ENCODE peak calls at places on chromosomes 1 and 21, in five cellular contexts. G, N, U, P and I are unnamed samples.

GRCh38 chr21:27532081-27532480 is 565.2 kb upstream of the ADAMTS5 start:
- DNase-seq in N (no peak), P (no peak), G (peak; percentile 63), U (no peak), I (peak; percentile 59)

GRCh38 chr1:31232689-31233088 is 7.0 kb downstream of the NKAIN1 start:
- DNase-seq in P (no peak), G (no peak), U (no peak), N (no peak), I (no peak)

GRCh38 chr1:19484338-19484792 is 974 bp downstream of the CAPZB start:
- DNase-seq in P (no peak), G (no peak), U (peak; percentile 48), N (peak; percentile 58), I (no peak)

GRCh38 chr1:22190731-22191130 is 47.8 kb upstream of the WNT4 start:
- DNase-seq in G (no peak), N (no peak), U (no peak), P (no peak), I (no peak)

GRCh38 chr1:30789388-30790255 is 32.0 kb upstream of the LAPTM5 start:
- DNase-seq in N (no peak), U (no peak), G (no peak), P (no peak), I (no peak)

GRCh38 chr1:158117854-158118691 is 62.6 kb upstream of the CD1D start:
- DNase-seq in N (peak; percentile 86), U (peak; percentile 93), G (peak; percentile 38), P (no peak), I (peak; percentile 46)

GRCh38 chr1:89519779-89520358 is 4.8 kb upstream of the LRRC8B start:
- DNase-seq in P (no peak), U (peak; percentile 68), G (peak; percentile 31), N (peak; percentile 66), I (peak; percentile 48)

GRCh38 chr21:45406801-45407628 is 2.0 kb downstream of the COL18A1 start:
- DNase-seq in U (peak; percentile 92), N (no peak), P (no peak), G (no peak), I (no peak)

GRCh38 chr1:100971021-100971420 is 54.6 kb downstream of the DPH5 start:
- DNase-seq in U (no peak), G (no peak), P (no peak), N (no peak), I (no peak)

GRCh38 chr1:229452956-229453801 is 19.3 kb upstream of the ACTA1 start:
- DNase-seq in N (no peak), P (no peak), U (peak; percentile 49), G (no peak), I (peak; percentile 47)

GRCh38 chr1:227789042-227789880 is 26.2 kb upstream of the PRSS38 start:
- DNase-seq in N (no peak), P (peak; percentile 17), U (peak; percentile 51), G (no peak), I (no peak)

GRCh38 chr21:26977741-26978140 is 10.9 kb upstream of the ADAMTS5 start:
- DNase-seq in N (no peak), P (no peak), G (no peak), U (no peak), I (no peak)

GRCh38 chr1:196535727-196536126 is 72.5 kb downstream of the KCNT2 start:
- DNase-seq in N (no peak), G (peak; percentile 50), U (peak; percentile 80), P (no peak), I (peak; percentile 37)

GRCh38 chr21:25572895-25573310 is 34.4 kb downstream of the MRPL39 start:
- DNase-seq in U (no peak), P (no peak), G (no peak), N (no peak), I (peak; percentile 19)

GRCh38 chr1:17755120-17755519 is at the start of gene ACTL8:
- DNase-seq in U (no peak), N (no peak), G (no peak), P (no peak), I (no peak)

GRCh38 chr1:23483327-23484252 is at the start of gene ASAP3:
- DNase-seq in G (no peak), N (peak; percentile 52), U (peak; percentile 87), P (peak; percentile 30), I (peak; percentile 85)

GRCh38 chr1:32939655-32940371 is 24.8 kb downstream of the RNF19B start:
- DNase-seq in U (no peak), G (peak; percentile 91), N (peak; percentile 61), P (no peak), I (peak; percentile 95)

GRCh38 chr1:156927215-156928042 is 7.0 kb downstream of the LRRC71 start:
- DNase-seq in P (peak; percentile 33), N (peak; percentile 78), U (peak; percentile 97), G (peak; percentile 67), I (peak; percentile 67)

GRCh38 chr21:45867671-45868081 is 113.9 kb upstream of the COL6A1 start:
- DNase-seq in P (no peak), U (no peak), N (peak; percentile 35), G (no peak), I (no peak)

GRCh38 chr1:74681001-74681400 is 7.4 kb upstream of the ERICH3 start:
- DNase-seq in G (no peak), N (no peak), P (no peak), U (no peak), I (no peak)

GRCh38 chr1:3222042-3222692 is 153.2 kb downstream of the PRDM16 start:
- DNase-seq in G (no peak), U (no peak), N (peak; percentile 63), P (no peak), I (no peak)

GRCh38 chr1:214332950-214333798 is 52.2 kb downstream of the SMYD2 start:
- DNase-seq in U (peak; percentile 76), G (peak; percentile 49), N (peak; percentile 68), P (no peak), I (peak; percentile 72)

GRCh38 chr1:155741908-155742307 is 53.0 kb downstream of the DAP3 start:
- DNase-seq in N (peak; percentile 21), G (no peak), U (no peak), P (no peak), I (no peak)

GRCh38 chr1:246351726-246352125 is 155.4 kb downstream of the SMYD3 start:
- DNase-seq in U (no peak), N (no peak), P (no peak), G (no peak), I (no peak)

GRCh38 chr21:35376406-35377135 is 327.5 kb upstream of the RUNX1 start:
- DNase-seq in U (no peak), N (no peak), G (no peak), P (no peak), I (peak; percentile 64)

GRCh38 chr1:33996281-33996680 is 132.4 kb downstream of the HMGB4 start:
- DNase-seq in N (no peak), G (no peak), U (no peak), P (no peak), I (no peak)

GRCh38 chr1:158053276-158053675 is 59.8 kb downstream of the KIRREL1 start:
- DNase-seq in G (peak; percentile 20), P (no peak), N (no peak), U (no peak), I (no peak)

GRCh38 chr1:205454903-205455335 is 926 bp downstream of the BLACAT1 start:
- DNase-seq in G (no peak), P (no peak), N (no peak), U (peak; percentile 73), I (no peak)

GRCh38 chr21:42199488-42200463 is 19.2 kb upstream of the ABCG1 start:
- DNase-seq in U (no peak), N (peak; percentile 69), G (peak; percentile 9), P (no peak), I (peak; percentile 79)

GRCh38 chr1:177927021-177927596 is 42.7 kb downstream of the SEC16B start:
- DNase-seq in G (peak; percentile 81), P (no peak), U (no peak), N (no peak), I (peak; percentile 92)

GRCh38 chr1:161258439-161259386 is at the start of gene PCP4L1:
- DNase-seq in P (peak; percentile 56), U (peak; percentile 98), N (peak; percentile 59), G (peak; percentile 48), I (peak; percentile 42)

GRCh38 chr1:161259765-161260164 is 1.2 kb downstream of the PCP4L1 start:
- DNase-seq in N (no peak), G (no peak), P (no peak), U (no peak), I (no peak)

GRCh38 chr1:161260939-161261858 is 2.7 kb downstream of the PCP4L1 start:
- DNase-seq in G (no peak), N (no peak), P (no peak), U (no peak), I (no peak)

GRCh38 chr1:161260346-161260745 is 1.8 kb downstream of the PCP4L1 start:
- DNase-seq in N (no peak), G (no peak), U (no peak), P (no peak), I (no peak)

DNA sequence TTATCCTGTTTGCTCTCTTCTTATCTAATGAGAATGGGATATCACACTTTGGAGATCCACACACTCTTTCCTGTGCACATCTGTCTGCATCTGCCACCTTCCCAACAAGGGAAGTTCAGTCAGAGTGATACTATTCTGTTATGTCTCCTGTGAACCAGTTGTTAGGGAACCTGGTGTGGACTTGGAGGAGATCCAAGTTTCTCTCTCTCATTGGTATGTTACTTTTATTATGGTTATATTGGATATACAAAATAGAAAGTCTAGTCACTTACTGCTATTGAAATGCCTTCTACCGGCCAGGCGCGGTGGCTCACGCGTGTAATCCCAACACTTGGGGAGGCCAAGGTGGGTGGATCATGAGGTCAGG is 3.3 kb downstream of the PCP4L1 start:
- DNase-seq in U (no peak), N (no peak), P (no peak), G (no peak), I (no peak)
- TF ChIP-seq CTCF in U (no peak), N (no peak), P (no peak), G (no peak), I (no peak)

DNA sequence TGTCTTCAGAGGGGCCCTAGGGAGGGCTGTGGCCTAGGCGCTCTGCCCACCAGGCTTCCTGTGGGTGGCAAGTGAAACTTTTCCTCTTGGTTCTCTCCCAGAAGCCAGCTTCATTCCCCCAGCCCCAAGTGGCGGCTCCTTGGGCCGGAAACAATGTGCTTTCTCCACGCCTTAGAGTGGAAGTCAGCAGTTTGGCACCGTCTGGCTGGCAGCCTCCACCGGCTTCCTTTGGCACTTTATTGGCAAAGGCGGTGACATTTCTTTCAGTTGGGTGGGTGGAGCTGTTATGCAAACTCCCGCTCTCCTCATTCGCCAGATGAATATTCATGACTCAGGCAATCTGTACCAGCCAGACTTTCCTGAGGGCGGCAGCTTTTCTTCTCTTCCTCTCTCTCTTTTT is 67.6 kb upstream of the POU3F1 start:
- DNase-seq in N (no peak), P (peak; percentile 25), G (no peak), U (no peak), I (peak; percentile 12)
- H3K4me3 ChIP-seq in N (no peak overlapping the region), P (no peak overlapping the region), G (no peak overlapping the region), U (no peak overlapping the region), I (no peak overlapping the region)

GRCh38 chr1:97778718-97779117 is 142.1 kb downstream of the DPYD start:
- DNase-seq in U (no peak), N (no peak), G (no peak), P (no peak), I (peak; percentile 50)
- TF ChIP-seq CTCF in U (no peak), N (no peak), G (no peak), P (no peak), I (no peak)

GRCh38 chr1:204087893-204088528 is 15.1 kb downstream of the SOX13 start:
- DNase-seq in G (no peak), P (no peak), U (no peak), N (peak; percentile 58), I (no peak)
- H3K4me3 ChIP-seq in G (no peak overlapping the region), P (peak overlapping the region; percentile 24), U (no peak overlapping the region), N (no peak overlapping the region), I (no peak overlapping the region)